ENCODE peak calls at places on chromosome 11, in nine cellular contexts. V is psoas muscle; S is ovary; U is cardiac muscle cell; I is endodermal cell; G is right cardiac atrium; L is pancreas; D is naive thymus-derived CD4-positive, alpha-beta T cell; Q is body of pancreas. E is an unnamed sample. For H3K4me1, the result is how much of the 10 kb centered on the place peaks cover.

GRCh38 chr11:118673361-118674093 is 5.9 kb downstream of the TREH start:
- DNase-seq in I (peak), Q (no peak), U (no peak), S (no peak), D (no peak), V (no peak), G (no peak), L (no peak), E (no peak)

GRCh38 chr11:36441610-36442208 is 68.4 kb downstream of the TRAF6 start:
- DNase-seq in V (no peak), Q (no peak), L (no peak), G (no peak), I (no peak), D (no peak), U (no peak), S (no peak), E (no peak)

GRCh38 chr11:61829806-61830205 is 1.7 kb downstream of the FADS2 start:
- DNase-seq in G (no peak), I (no peak), V (no peak), L (no peak), D (no peak), S (no peak), U (no peak), Q (no peak), E (no peak)

GRCh38 chr11:118106789-118107335 is 20.1 kb upstream of the SMIM35 start:
- DNase-seq in G (no peak), U (peak), I (no peak), S (no peak), D (no peak), Q (no peak), V (no peak), L (no peak), E (no peak)

GRCh38 chr11:67060111-67060522 is 3.5 kb downstream of the RHOD start:
- DNase-seq in Q (no peak), I (no peak), G (no peak), V (no peak), D (no peak), S (no peak), U (no peak), L (no peak), E (no peak)

GRCh38 chr11:10208045-10208674 is 85.9 kb downstream of the SBF2 start:
- DNase-seq in L (no peak), S (no peak), I (no peak), U (peak), V (no peak), Q (no peak), G (no peak), D (peak), E (no peak)

GRCh38 chr11:23226331-23226909 is 366.1 kb upstream of the CCDC179 start:
- DNase-seq in D (no peak), Q (no peak), G (no peak), V (no peak), S (no peak), I (no peak), L (no peak), U (peak), E (no peak)

GRCh38 chr11:1603629-1604028 is 4.6 kb downstream of the KRTAP5-3 start:
- DNase-seq in V (no peak), I (no peak), L (no peak), D (no peak), U (no peak), G (no peak), Q (no peak), S (no peak), E (no peak)

GRCh38 chr11:93474122-93474521 is 69.1 kb downstream of the SMCO4 start:
- DNase-seq in V (no peak), I (no peak), D (no peak), G (no peak), Q (no peak), U (no peak), L (no peak), S (no peak), E (no peak)

GRCh38 chr11:120205596-120206161 is 5.2 kb upstream of the OAF start:
- DNase-seq in Q (no peak), U (peak), I (no peak), D (no peak), S (no peak), L (no peak), V (no peak), G (no peak), E (no peak)

GRCh38 chr11:83612891-83613766 is 327.0 kb upstream of the CCDC90B start:
- DNase-seq in G (no peak), L (no peak), I (peak), Q (no peak), V (no peak), D (no peak), U (no peak), S (no peak), E (no peak)

GRCh38 chr11:117930668-117931330 is 1.6 kb upstream of the TMPRSS13 start:
- DNase-seq in I (peak), S (no peak), U (no peak), Q (no peak), V (no peak), D (peak), L (no peak), G (no peak), E (no peak)

GRCh38 chr11:128928400-128928799 is 14.3 kb downstream of the TP53AIP1 start:
- DNase-seq in L (no peak), G (no peak), Q (no peak), U (no peak), V (no peak), D (peak), S (no peak), I (no peak), E (no peak)

GRCh38 chr11:11584446-11584810 is 37.4 kb downstream of the GALNT18 start:
- DNase-seq in G (no peak), S (no peak), U (peak), Q (no peak), I (no peak), D (no peak), V (no peak), L (no peak), E (no peak)

GRCh38 chr11:7904910-7905309 is 26.2 kb downstream of the OR10A6 start:
- DNase-seq in S (no peak), V (no peak), I (no peak), D (no peak), L (no peak), Q (no peak), U (no peak), G (no peak), E (no peak)

GRCh38 chr11:32090774-32091370 is at the start of gene RCN1:
- DNase-seq in I (peak), D (no peak), V (peak), G (peak), U (peak), L (peak), Q (peak), S (peak), E (peak)

GRCh38 chr11:93054881-93055280 is 85.4 kb downstream of the MTNR1B start:
- DNase-seq in V (no peak), G (no peak), U (peak), D (no peak), I (no peak), L (no peak), Q (no peak), S (no peak), E (no peak)

GRCh38 chr11:7546324-7546791 is 32.6 kb downstream of the PPFIBP2 start:
- DNase-seq in D (no peak), I (no peak), U (no peak), V (peak), G (no peak), L (no peak), S (no peak), Q (no peak), E (no peak)

GRCh38 chr11:1224491-1225385 is 1.9 kb downstream of the MUC5B start:
- DNase-seq in L (no peak), V (peak), Q (no peak), S (peak), U (no peak), D (no peak), G (peak), I (peak), E (peak)

GRCh38 chr11:46661836-46662235 is 38.6 kb downstream of the ARHGAP1 start:
- DNase-seq in V (no peak), D (no peak), S (no peak), I (no peak), G (no peak), U (no peak), L (no peak), Q (no peak), E (no peak)

GRCh38 chr11:107591098-107591445 is at the start of gene ELMOD1:
- DNase-seq in G (peak), L (peak), Q (peak), D (no peak), V (peak), S (peak), U (peak), I (peak), E (peak)

GRCh38 chr11:25691959-25692358 is 640.0 kb upstream of the ANO3 start:
- DNase-seq in Q (no peak), S (no peak), D (no peak), U (no peak), G (no peak), L (no peak), V (no peak), I (no peak), E (no peak)
- H3K4me1 ChIP-seq in Q (under half), S (under half), D (under half), U (under half), G (under half), L (under half), V (under half), I (under half), E (under half)

GRCh38 chr11:75813126-75813525 is 1.9 kb upstream of the UVRAG start:
- DNase-seq in D (no peak), Q (no peak), L (no peak), S (no peak), I (no peak), U (no peak), V (no peak), G (no peak), E (no peak)
- H3K4me1 ChIP-seq in D (under half), Q (under half), L (under half), S (under half), I (under half), U (under half), V (under half), G (under half), E (under half)

GRCh38 chr11:102061276-102061675 is 14.0 kb downstream of the CFAP300 start:
- DNase-seq in L (no peak), U (peak), G (no peak), I (no peak), S (no peak), Q (no peak), V (no peak), D (no peak), E (no peak)
- H3K4me1 ChIP-seq in L (under half), U (under half), G (under half), I (under half), S (under half), Q (under half), V (under half), D (under half), E (under half)

GRCh38 chr11:63614136-63614664 is at the start of gene PLAAT3:
- DNase-seq in V (peak), S (peak), L (peak), G (peak), I (peak), D (peak), Q (peak), U (peak), E (peak)
- H3K4me1 ChIP-seq in V (under half), S (under half), L (under half), G (under half), I (under half), D (under half), Q (under half), U (under half), E (under half)

DNA sequence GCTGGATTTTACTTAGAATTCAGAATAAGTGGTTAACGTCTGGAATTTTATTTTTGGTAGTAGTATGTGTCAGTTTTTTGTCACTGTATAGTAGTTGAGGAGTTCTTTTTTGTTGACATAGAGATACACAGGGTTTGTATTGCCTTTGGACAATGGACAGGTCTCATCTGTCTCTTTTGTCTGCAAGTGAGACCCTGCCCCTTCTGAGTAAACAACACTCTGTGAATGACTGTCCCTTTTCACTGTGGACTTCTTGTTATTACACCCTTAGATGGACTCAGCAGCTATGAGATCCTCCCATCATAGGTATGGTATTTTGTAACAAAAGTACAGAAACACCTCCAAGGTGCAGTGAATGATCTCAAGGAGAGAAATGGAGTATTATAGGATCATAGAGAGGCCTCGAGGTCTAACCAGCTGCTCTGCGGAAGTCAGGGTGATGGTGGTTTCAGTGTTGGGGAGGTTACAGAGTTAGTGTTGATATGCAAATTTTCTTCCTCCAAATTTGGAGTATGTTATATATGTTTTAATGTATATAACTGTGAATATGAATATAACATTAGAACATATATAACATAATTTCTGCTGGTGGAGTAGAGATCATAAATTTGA is 7.8 kb downstream of the PPP6R3 start:
- DNase-seq in U (no peak), G (no peak), Q (no peak), V (no peak), S (no peak), L (no peak), I (no peak), D (peak), E (no peak)
- H3K4me1 ChIP-seq in U (under half), G (under half), Q (half or more), V (half or more), S (under half), L (under half), I (under half), D (half or more), E (under half)

DNA sequence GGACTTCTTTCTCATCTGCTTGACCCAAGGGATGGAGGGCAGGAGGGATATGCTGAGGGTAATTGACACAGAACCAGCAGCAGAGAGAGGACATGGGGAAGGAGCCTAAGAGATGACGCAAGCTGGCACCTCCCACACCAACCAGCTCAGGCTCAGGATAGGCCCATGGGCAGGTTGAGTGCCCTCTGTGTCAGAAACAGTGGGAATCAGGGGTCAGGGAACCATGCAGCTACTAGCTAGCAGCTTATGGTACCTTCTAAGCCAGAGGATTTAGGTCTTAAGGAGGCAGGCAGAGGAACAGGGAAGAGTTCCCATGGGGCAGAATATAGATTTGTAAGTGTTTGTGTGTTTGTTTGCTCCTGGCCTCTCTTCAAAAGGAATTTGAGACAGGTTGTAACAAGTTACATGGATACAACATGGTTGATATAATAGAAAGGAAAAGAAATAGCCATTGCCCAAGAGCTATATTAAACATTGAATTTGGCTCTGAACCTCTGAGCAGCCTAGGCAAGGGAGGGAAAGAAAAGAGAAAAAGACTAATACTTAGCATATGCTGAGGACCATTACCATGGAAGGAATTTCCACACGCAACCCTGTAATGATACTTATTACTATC is 39.9 kb upstream of the NAV2 start:
- DNase-seq in V (no peak), I (no peak), U (no peak), Q (no peak), S (no peak), G (no peak), D (no peak), L (no peak), E (no peak)
- H3K4me1 ChIP-seq in V (under half), I (under half), U (under half), Q (under half), S (under half), G (under half), D (under half), L (under half), E (under half)

GRCh38 chr11:3837793-3838192 is 3.0 kb downstream of the RHOG start:
- DNase-seq in G (peak), D (no peak), Q (no peak), I (no peak), V (peak), S (no peak), U (peak), L (peak), E (peak)
- H3K4me1 ChIP-seq in G (under half), D (half or more), Q (under half), I (under half), V (under half), S (under half), U (under half), L (under half), E (under half)

GRCh38 chr11:112793416-112793815 is 167.8 kb upstream of the NCAM1 start:
- DNase-seq in S (no peak), L (no peak), G (no peak), V (no peak), D (no peak), Q (no peak), U (no peak), I (no peak), E (no peak)
- H3K4me1 ChIP-seq in S (under half), L (under half), G (under half), V (under half), D (under half), Q (under half), U (under half), I (under half), E (under half)

DNA sequence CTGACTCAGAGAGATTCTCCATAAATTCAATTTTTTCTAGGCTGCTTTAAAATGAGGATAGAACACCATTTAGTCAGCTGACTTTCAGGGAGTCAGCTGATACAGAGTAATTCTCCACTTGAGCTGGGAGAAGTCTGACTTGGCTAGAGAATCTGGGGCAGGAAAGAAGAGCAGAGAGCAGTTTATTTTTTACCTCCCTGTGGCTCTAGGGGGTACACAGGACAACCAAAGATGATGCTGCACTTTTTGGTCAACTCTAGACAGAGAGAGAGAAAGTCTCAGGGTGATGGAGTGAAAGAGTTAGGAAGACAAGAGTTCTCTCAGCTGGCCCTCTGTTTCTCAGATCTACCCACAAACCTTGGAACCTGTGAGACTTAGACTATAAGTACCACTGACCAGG is 67.2 kb upstream of the EED start:
- DNase-seq in I (no peak), L (no peak), S (no peak), D (no peak), G (no peak), Q (no peak), U (no peak), V (no peak), E (no peak)
- H3K4me1 ChIP-seq in I (under half), L (under half), S (under half), D (under half), G (under half), Q (under half), U (under half), V (under half), E (under half)

GRCh38 chr11:65416341-65417185 is 6.0 kb upstream of the NEAT1 start:
- DNase-seq in Q (peak), V (peak), U (peak), G (peak), I (peak), S (peak), L (peak), D (peak), E (peak)
- H3K4me1 ChIP-seq in Q (half or more), V (half or more), U (under half), G (under half), I (under half), S (under half), L (half or more), D (under half), E (under half)